ENCODE peak calls at places on chromosome 7, in six cellular contexts. X, M, I, N, Y and L are unnamed samples.

GRCh38 chr7:158473238-158473637 is 114.4 kb downstream of the PTPRN2 start:
- DNase-seq in X (peak), M (no peak), I (no peak), N (no peak), Y (peak), L (no peak)

GRCh38 chr7:155860461-155860839 is 48.2 kb upstream of the SHH start:
- DNase-seq in X (no peak), M (no peak), I (peak), N (no peak), Y (no peak), L (no peak)

GRCh38 chr7:32501522-32501921 is 6.2 kb downstream of the AVL9 start:
- DNase-seq in X (no peak), M (peak), I (no peak), N (no peak), Y (no peak), L (no peak)

GRCh38 chr7:48280100-48280499 is 108.8 kb downstream of the ABCA13 start:
- DNase-seq in X (no peak), M (no peak), I (no peak), N (no peak), Y (peak), L (no peak)

GRCh38 chr7:19122018-19122588 is 4.7 kb upstream of the TWIST1 start:
- DNase-seq in X (peak), M (no peak), I (no peak), N (no peak), Y (peak), L (no peak)

GRCh38 chr7:93890464-93891068 is at the start of gene TFPI2:
- DNase-seq in X (peak), M (peak), I (peak), N (peak), Y (no peak), L (peak)

GRCh38 chr7:82562716-82563404 is 119.3 kb upstream of the CACNA2D1 start:
- DNase-seq in X (no peak), M (no peak), I (no peak), N (no peak), Y (no peak), L (no peak)

GRCh38 chr7:151472644-151473380 is 32.9 kb upstream of the CRYGN start:
- DNase-seq in X (no peak), M (no peak), I (no peak), N (no peak), Y (peak), L (no peak)

GRCh38 chr7:3089493-3089892 is 45.8 kb upstream of the CARD11 start:
- DNase-seq in X (peak), M (peak), I (no peak), N (peak), Y (no peak), L (no peak)

GRCh38 chr7:138127996-138128395 is 51.7 kb downstream of the AKR1D1 start:
- DNase-seq in X (no peak), M (no peak), I (no peak), N (no peak), Y (no peak), L (no peak)

GRCh38 chr7:73359746-73360375 is 31.9 kb downstream of the FKBP6 start:
- DNase-seq in X (no peak), M (no peak), I (no peak), N (no peak), Y (no peak), L (no peak)

GRCh38 chr7:87545760-87546159 is 54.9 kb downstream of the ABCB1 start:
- DNase-seq in X (no peak), M (no peak), I (no peak), N (no peak), Y (no peak), L (no peak)

GRCh38 chr7:86158111-86158510 is 485.6 kb upstream of the GRM3 start:
- DNase-seq in X (peak), M (no peak), I (no peak), N (peak), Y (no peak), L (no peak)

GRCh38 chr7:85469446-85469970 is 282.7 kb upstream of the SEMA3D start:
- DNase-seq in X (no peak), M (no peak), I (no peak), N (no peak), Y (no peak), L (no peak)

GRCh38 chr7:14717711-14718304 is 184.7 kb downstream of the DGKB start:
- DNase-seq in X (peak), M (no peak), I (no peak), N (no peak), Y (no peak), L (no peak)

GRCh38 chr7:151133986-151134742 is 33.3 kb downstream of the GBX1 start:
- DNase-seq in X (no peak), M (no peak), I (peak), N (no peak), Y (no peak), L (no peak)

GRCh38 chr7:151081170-151082101 is 827 bp upstream of the FASTK start:
- DNase-seq in X (peak), M (no peak), I (peak), N (no peak), Y (no peak), L (no peak)

GRCh38 chr7:19939746-19940145 is 166.3 kb upstream of the TMEM196 start:
- DNase-seq in X (no peak), M (no peak), I (no peak), N (no peak), Y (no peak), L (no peak)

GRCh38 chr7:930975-931758 is 23.3 kb downstream of the ADAP1 start:
- DNase-seq in X (no peak), M (no peak), I (peak), N (no peak), Y (no peak), L (no peak)

GRCh38 chr7:28364082-28364481 is 48.2 kb upstream of the CREB5 start:
- DNase-seq in X (no peak), M (no peak), I (no peak), N (no peak), Y (no peak), L (no peak)

GRCh38 chr7:140033779-140034363 is 28.9 kb downstream of the PARP12 start:
- DNase-seq in X (no peak), M (no peak), I (no peak), N (no peak), Y (no peak), L (no peak)

GRCh38 chr7:95469187-95469586 is 16.6 kb upstream of the ASB4 start:
- DNase-seq in X (no peak), M (no peak), I (no peak), N (no peak), Y (no peak), L (no peak)

GRCh38 chr7:37832194-37832593 is 16.2 kb upstream of the NME8 start:
- DNase-seq in X (no peak), M (no peak), I (peak), N (no peak), Y (no peak), L (peak)

GRCh38 chr7:137592232-137592896 is 248.8 kb upstream of the PTN start:
- DNase-seq in X (peak), M (peak), I (no peak), N (peak), Y (peak), L (peak)

GRCh38 chr7:1176891-1177373 is 16.9 kb upstream of the ZFAND2A start:
- DNase-seq in X (peak), M (peak), I (peak), N (peak), Y (peak), L (peak)

GRCh38 chr7:216360-217300 is 24.3 kb downstream of the FAM20C start:
- DNase-seq in X (no peak), M (no peak), I (no peak), N (no peak), Y (no peak), L (no peak)

GRCh38 chr7:140200102-140200989 is 23.6 kb upstream of the KDM7A start:
- DNase-seq in X (no peak), M (peak), I (no peak), N (no peak), Y (no peak), L (no peak)

DNA sequence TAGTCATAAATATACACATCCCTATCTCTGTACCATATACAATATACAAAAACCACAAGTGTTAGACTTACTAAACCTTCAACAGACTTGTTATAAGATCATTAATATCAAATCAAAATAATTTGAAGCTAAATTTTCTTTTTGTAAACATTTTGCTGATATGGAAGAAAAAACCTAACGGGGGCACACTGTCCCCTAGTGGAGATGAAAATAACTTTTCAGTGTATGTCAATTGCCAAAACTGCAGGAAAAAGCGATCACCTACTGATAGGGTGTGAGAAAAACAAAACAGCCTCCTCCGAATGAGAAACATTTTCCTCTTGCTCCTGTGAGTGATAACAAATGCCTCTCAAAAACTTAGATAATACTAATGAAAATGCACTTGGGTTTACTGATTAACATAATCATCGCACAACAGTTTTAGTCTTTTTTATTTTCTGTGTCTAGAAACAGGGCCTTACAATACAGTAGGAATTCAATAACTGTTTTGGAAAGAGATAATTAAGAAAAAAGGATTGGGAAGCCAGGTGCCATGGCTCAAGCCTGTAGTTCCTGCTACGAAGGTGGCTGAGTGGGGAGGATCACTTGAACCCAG is 322.7 kb downstream of the CRPPA start:
- DNase-seq in X (peak), M (no peak), I (no peak), N (no peak), Y (no peak), L (no peak)
- TF ChIP-seq CTCF in X (peak), M (peak), I (no peak), N (peak), Y (peak), L (peak)

DNA sequence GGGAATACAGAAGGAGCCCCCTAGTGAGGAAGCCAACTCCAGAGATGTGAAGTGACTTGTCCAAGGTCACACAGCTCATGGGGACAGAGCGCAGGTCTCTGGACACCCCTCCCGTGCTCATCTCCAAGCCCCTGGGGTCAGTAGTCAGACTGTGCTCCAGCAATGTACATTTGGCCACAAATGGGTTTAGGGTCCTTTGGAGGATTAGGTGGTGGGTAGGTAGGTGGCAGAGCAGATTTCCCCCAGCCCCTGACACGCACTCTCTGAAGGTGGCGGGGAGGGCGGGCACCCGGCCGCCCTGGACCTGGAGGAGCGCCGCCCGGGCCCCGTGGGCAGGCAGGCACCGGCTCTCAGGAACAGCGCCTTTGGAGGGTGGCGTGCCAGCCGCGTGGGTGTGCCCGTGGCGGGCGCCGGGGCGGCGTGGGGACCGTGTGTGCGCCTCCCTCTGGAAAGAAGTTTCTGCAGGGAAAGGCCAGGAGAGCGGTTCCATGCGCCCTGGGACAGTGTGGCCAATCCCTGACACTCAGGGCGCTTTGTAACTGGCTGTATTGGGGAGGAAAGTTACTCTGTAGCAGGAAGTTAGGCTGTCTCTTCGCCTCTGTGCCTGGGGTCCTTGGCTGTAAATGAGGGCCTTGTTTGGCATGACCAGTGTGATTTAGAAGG is 1.0 kb downstream of the WIPF3 start:
- DNase-seq in X (peak), M (peak), I (no peak), N (no peak), Y (no peak), L (no peak)
- TF ChIP-seq CTCF in X (peak), M (peak), I (no peak), N (no peak), Y (no peak), L (no peak)

GRCh38 chr7:74656421-74656910 is 1.1 kb upstream of the GTF2I start:
- DNase-seq in X (peak), M (peak), I (peak), N (peak), Y (peak), L (no peak)
- TF ChIP-seq CTCF in X (no peak), M (peak), I (peak), N (peak), Y (no peak), L (peak)

GRCh38 chr7:108972009-108972408 is 402.3 kb downstream of the DNAJB9 start:
- DNase-seq in X (no peak), M (no peak), I (no peak), N (no peak), Y (no peak), L (no peak)

DNA sequence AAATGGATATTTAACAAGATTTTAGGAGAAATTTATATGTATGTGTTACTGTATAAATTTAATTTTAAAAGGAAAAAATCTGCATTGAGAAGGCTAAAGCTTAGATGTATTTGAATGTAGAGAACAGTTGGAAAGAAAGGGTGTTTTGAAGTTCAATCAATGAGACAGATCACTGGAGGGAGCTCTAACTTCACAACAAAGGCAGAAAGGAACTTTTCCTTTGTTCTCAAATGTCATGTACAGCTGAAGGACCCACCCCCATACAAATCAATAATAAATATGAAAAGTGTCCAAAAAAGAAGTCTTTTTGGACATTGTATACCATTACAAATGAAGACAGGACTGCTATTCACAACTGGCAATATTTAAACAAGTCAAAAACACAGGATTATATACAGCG is 403.4 kb downstream of the DNAJB9 start:
- DNase-seq in X (peak), M (no peak), I (no peak), N (no peak), Y (no peak), L (no peak)
- TF ChIP-seq CTCF in X (peak), M (peak), I (no peak), N (peak), Y (peak), L (no peak)

GRCh38 chr7:31123726-31124125 is 71.6 kb downstream of the ADCYAP1R1 start:
- DNase-seq in X (no peak), M (no peak), I (no peak), N (no peak), Y (no peak), L (no peak)

GRCh38 chr7:31125171-31125570 is 73.1 kb downstream of the ADCYAP1R1 start:
- DNase-seq in X (no peak), M (no peak), I (no peak), N (no peak), Y (no peak), L (no peak)

GRCh38 chr7:31129067-31129466 is 77.0 kb downstream of the ADCYAP1R1 start:
- DNase-seq in X (peak), M (no peak), I (no peak), N (no peak), Y (no peak), L (no peak)

GRCh38 chr7:31123317-31123716 is 71.2 kb downstream of the ADCYAP1R1 start:
- DNase-seq in X (no peak), M (no peak), I (no peak), N (no peak), Y (no peak), L (no peak)

GRCh38 chr7:31126976-31127375 is 74.9 kb downstream of the ADCYAP1R1 start:
- DNase-seq in X (no peak), M (no peak), I (no peak), N (no peak), Y (no peak), L (no peak)
- TF ChIP-seq CTCF in X (peak), M (no peak), I (no peak), N (peak), Y (no peak), L (no peak)

DNA sequence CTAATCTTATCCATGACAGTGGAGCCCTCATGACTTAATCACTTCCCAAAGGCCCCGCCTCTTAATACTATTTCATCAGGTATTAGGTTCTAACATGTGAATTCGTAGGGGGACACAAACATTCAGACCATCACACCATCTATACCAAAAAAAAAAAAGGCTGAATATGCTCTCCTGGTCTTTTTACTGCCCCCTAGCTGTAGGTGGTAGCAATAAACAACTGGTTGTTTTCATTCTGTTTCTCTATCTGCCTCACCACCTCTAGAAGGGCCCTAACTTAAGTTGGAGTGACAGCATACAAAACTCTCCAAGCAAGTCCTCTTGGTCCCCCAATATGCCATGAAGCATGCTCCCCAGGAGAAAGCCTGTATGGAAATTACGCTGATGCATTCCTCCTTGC is 94.1 kb downstream of the GRM8 start:
- DNase-seq in X (peak), M (peak), I (no peak), N (no peak), Y (peak), L (peak)
- TF ChIP-seq CTCF in X (peak), M (peak), I (no peak), N (peak), Y (peak), L (peak)